ENCODE peak calls at places on chromosome 9, in seven cellular contexts. B, K, E, Y, M, A and U are unnamed samples.

GRCh38 chr9:131036529-131037335 is 27.8 kb downstream of the LAMC3 start:
- DNase-seq in B (no peak), K (no peak), E (no peak), Y (no peak), M (no peak), A (no peak), U (no peak)

GRCh38 chr9:120740135-120740534 is 25.9 kb upstream of the MEGF9 start:
- DNase-seq in B (no peak), K (no peak), E (no peak), Y (no peak), M (no peak), A (no peak), U (no peak)

GRCh38 chr9:893843-894420 is 52.4 kb downstream of the DMRT1 start:
- DNase-seq in B (peak), K (peak), E (peak), Y (peak), M (peak), A (peak), U (peak)

GRCh38 chr9:136484153-136485048 is 1.6 kb upstream of the SEC16A start:
- DNase-seq in B (peak), K (no peak), E (no peak), Y (peak), M (peak), A (no peak), U (peak)

GRCh38 chr9:73009649-73010288 is 56.9 kb upstream of the ALDH1A1 start:
- DNase-seq in B (no peak), K (peak), E (no peak), Y (no peak), M (no peak), A (no peak), U (peak)

GRCh38 chr9:127977877-127978647 is 2.7 kb downstream of the EEIG1 start:
- DNase-seq in B (peak), K (peak), E (peak), Y (no peak), M (peak), A (peak), U (peak)

GRCh38 chr9:86557063-86557766 is 203.0 kb upstream of the TUT7 start:
- DNase-seq in B (no peak), K (no peak), E (peak), Y (peak), M (no peak), A (no peak), U (peak)

GRCh38 chr9:16867571-16868311 is 2.7 kb downstream of the BNC2 start:
- DNase-seq in B (peak), K (no peak), E (peak), Y (no peak), M (no peak), A (no peak), U (peak)

GRCh38 chr9:18185196-18185595 is 288.8 kb upstream of the ADAMTSL1 start:
- DNase-seq in B (no peak), K (no peak), E (no peak), Y (peak), M (peak), A (no peak), U (no peak)

GRCh38 chr9:118975736-118976135 is 393.5 kb downstream of the BRINP1 start:
- DNase-seq in B (no peak), K (no peak), E (no peak), Y (no peak), M (no peak), A (no peak), U (no peak)

GRCh38 chr9:90167920-90168319 is 474.7 kb downstream of the DIRAS2 start:
- DNase-seq in B (no peak), K (no peak), E (no peak), Y (no peak), M (no peak), A (no peak), U (no peak)

GRCh38 chr9:19416143-19416542 is 7.3 kb downstream of the ACER2 start:
- DNase-seq in B (no peak), K (no peak), E (peak), Y (no peak), M (no peak), A (no peak), U (no peak)

GRCh38 chr9:37026936-37027581 is 7.0 kb downstream of the PAX5 start:
- DNase-seq in B (no peak), K (peak), E (no peak), Y (no peak), M (no peak), A (no peak), U (no peak)

GRCh38 chr9:72602629-72603028 is 81.2 kb downstream of the TMC1 start:
- DNase-seq in B (no peak), K (no peak), E (peak), Y (no peak), M (no peak), A (no peak), U (no peak)

GRCh38 chr9:3285365-3286161 is 240.2 kb downstream of the RFX3 start:
- DNase-seq in B (no peak), K (no peak), E (peak), Y (no peak), M (no peak), A (no peak), U (no peak)

GRCh38 chr9:114288233-114289051 is 34.5 kb upstream of the ORM1 start:
- DNase-seq in B (peak), K (peak), E (peak), Y (peak), M (peak), A (peak), U (no peak)

GRCh38 chr9:110541950-110542349 is 37.6 kb downstream of the SVEP1 start:
- DNase-seq in B (no peak), K (no peak), E (peak), Y (no peak), M (no peak), A (no peak), U (no peak)

GRCh38 chr9:110545705-110546104 is 33.8 kb downstream of the SVEP1 start:
- DNase-seq in B (no peak), K (no peak), E (peak), Y (no peak), M (no peak), A (no peak), U (peak)

GRCh38 chr9:110543631-110544051 is 35.9 kb downstream of the SVEP1 start:
- DNase-seq in B (no peak), K (peak), E (no peak), Y (no peak), M (no peak), A (no peak), U (peak)

GRCh38 chr9:110546411-110546871 is 33.1 kb downstream of the SVEP1 start:
- DNase-seq in B (no peak), K (peak), E (peak), Y (no peak), M (no peak), A (no peak), U (no peak)
- H3K27ac ChIP-seq in B (no peak), K (no peak), E (peak), Y (no peak), M (peak), A (peak), U (no peak)

GRCh38 chr9:96169901-96170300 is 132.1 kb downstream of the HSD17B3 start:
- DNase-seq in B (no peak), K (no peak), E (no peak), Y (no peak), M (no peak), A (no peak), U (peak)
- H3K27ac ChIP-seq in B (no peak), K (no peak), E (no peak), Y (no peak), M (peak), A (peak), U (peak)

GRCh38 chr9:129138476-129139232 is 27.4 kb downstream of the PTPA start:
- DNase-seq in B (peak), K (peak), E (peak), Y (no peak), M (peak), A (no peak), U (no peak)

GRCh38 chr9:129139233-129139992 is 28.2 kb downstream of the PTPA start:
- DNase-seq in B (peak), K (peak), E (peak), Y (peak), M (peak), A (peak), U (peak)

GRCh38 chr9:129136446-129137049 is 25.3 kb downstream of the PTPA start:
- DNase-seq in B (no peak), K (no peak), E (no peak), Y (no peak), M (no peak), A (no peak), U (no peak)

GRCh38 chr9:129138144-129138462 is 26.9 kb downstream of the PTPA start:
- DNase-seq in B (no peak), K (no peak), E (no peak), Y (no peak), M (no peak), A (no peak), U (no peak)

GRCh38 chr9:129137292-129138143 is 26.3 kb downstream of the PTPA start:
- DNase-seq in B (no peak), K (no peak), E (no peak), Y (no peak), M (no peak), A (no peak), U (no peak)
- H3K27ac ChIP-seq in B (peak), K (no peak), E (peak), Y (peak), M (peak), A (peak), U (no peak)

DNA sequence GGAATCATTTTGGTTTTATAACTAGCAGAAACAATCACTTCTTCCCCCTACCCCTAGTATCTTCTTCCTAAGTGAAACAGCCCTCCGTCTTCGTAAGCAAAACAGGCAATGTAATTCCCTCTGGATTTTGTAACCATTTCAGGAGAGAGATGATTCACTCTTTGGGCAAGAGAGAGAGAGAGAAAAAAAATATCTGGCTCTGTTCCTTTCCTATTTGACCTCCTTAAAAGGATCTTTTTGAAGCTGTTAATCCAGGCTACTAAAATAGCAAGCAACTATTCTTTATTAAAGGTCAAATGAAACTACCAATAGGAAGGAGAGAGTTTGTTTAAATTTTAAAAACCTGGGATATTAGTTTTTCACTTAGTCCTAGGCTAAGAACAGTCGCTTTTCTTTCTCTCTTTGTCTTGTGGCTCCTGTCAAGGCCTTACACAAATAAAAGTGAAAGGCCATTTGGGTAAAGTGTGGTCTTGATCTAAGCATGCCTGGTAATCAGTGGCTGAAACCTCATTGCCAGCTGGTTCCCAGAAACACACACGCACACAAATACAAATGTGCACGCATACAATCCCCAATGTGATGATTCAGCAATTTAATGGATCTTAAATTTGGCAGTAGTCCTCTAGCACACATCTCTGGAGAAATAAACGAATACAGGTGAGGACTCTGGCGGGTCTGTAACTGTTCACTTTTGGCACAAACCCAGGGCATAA is 70.2 kb downstream of the PRUNE2 start:
- DNase-seq in B (no peak), K (no peak), E (peak), Y (peak), M (no peak), A (no peak), U (peak)
- H3K27ac ChIP-seq in B (peak), K (no peak), E (peak), Y (no peak), M (peak), A (peak), U (peak)